ENCODE peak calls at places on chromosomes 6 and 20, in four cellular contexts. N, H, W and Q are unnamed samples.

GRCh38 chr6:83883240-83883639 is 23.8 kb downstream of the CYB5R4 start:
- DNase-seq in N (no peak), W (no peak), H (no peak), Q (no peak)

GRCh38 chr20:35663516-35663812 is 1.2 kb downstream of the CPNE1 start:
- DNase-seq in N (no peak), H (peak), W (no peak), Q (no peak)

GRCh38 chr20:52048365-52048764 is 143.2 kb downstream of the ZFP64 start:
- DNase-seq in W (no peak), H (no peak), N (no peak), Q (no peak)

GRCh38 chr6:44495036-44495901 is 107.8 kb downstream of the CDC5L start:
- DNase-seq in N (no peak), W (no peak), H (no peak), Q (no peak)

GRCh38 chr6:131946404-131946991 is 4.7 kb downstream of the CCN2 start:
- DNase-seq in H (no peak), W (no peak), N (peak), Q (no peak)

GRCh38 chr6:23173231-23173630 is 603.9 kb downstream of the HDGFL1 start:
- DNase-seq in N (peak), H (no peak), W (peak), Q (no peak)

GRCh38 chr6:30885999-30886896 is 1.9 kb downstream of the DDR1 start:
- DNase-seq in W (no peak), N (peak), H (no peak), Q (peak)

GRCh38 chr6:21102624-21103023 is 490.9 kb upstream of the SOX4 start:
- DNase-seq in W (no peak), N (no peak), H (no peak), Q (no peak)

GRCh38 chr6:511488-512137 is 120.1 kb downstream of the IRF4 start:
- DNase-seq in W (no peak), N (no peak), H (no peak), Q (no peak)

GRCh38 chr6:9126845-9127560 is 691.7 kb upstream of the SLC35B3 start:
- DNase-seq in N (peak), W (no peak), H (no peak), Q (no peak)

GRCh38 chr6:125341460-125341859 is 39.7 kb upstream of the HDDC2 start:
- DNase-seq in W (no peak), H (no peak), N (no peak), Q (no peak)

GRCh38 chr6:159267165-159267564 is 98.0 kb downstream of the FNDC1 start:
- DNase-seq in H (peak), W (peak), N (peak), Q (peak)

GRCh38 chr6:7728855-7729590 is 3.1 kb downstream of the BMP6 start:
- DNase-seq in N (peak), H (no peak), W (peak), Q (no peak)

GRCh38 chr20:37237656-37238055 is 24.0 kb downstream of the GHRH start:
- DNase-seq in W (no peak), H (no peak), N (no peak), Q (no peak)

GRCh38 chr6:169851641-169852503 is 100.5 kb downstream of the ERMARD start:
- DNase-seq in W (peak), N (peak), H (no peak), Q (no peak)

GRCh38 chr20:25018425-25018824 is 25.9 kb upstream of the APMAP start:
- DNase-seq in W (no peak), N (no peak), H (no peak), Q (no peak)

GRCh38 chr6:50380409-50381105 is 330.8 kb upstream of the DEFB112 start:
- DNase-seq in N (no peak), W (no peak), H (no peak), Q (no peak)

GRCh38 chr6:170180671-170181337 is 110.1 kb downstream of the DLL1 start:
- DNase-seq in W (no peak), N (no peak), H (no peak), Q (no peak)

GRCh38 chr20:48933017-48933766 is 11.7 kb downstream of the ARFGEF2 start:
- DNase-seq in N (no peak), H (no peak), W (no peak), Q (no peak)

GRCh38 chr20:11972478-11972877 is 54.8 kb downstream of the BTBD3 start:
- DNase-seq in H (no peak), W (no peak), N (no peak), Q (no peak)

GRCh38 chr6:91081452-91082067 is 494.7 kb upstream of the MAP3K7 start:
- DNase-seq in H (peak), W (peak), N (peak), Q (peak)

GRCh38 chr6:163588211-163588919 is 173.8 kb downstream of the QKI start:
- DNase-seq in H (no peak), W (no peak), N (peak), Q (no peak)

GRCh38 chr6:163589401-163589800 is 174.9 kb downstream of the QKI start:
- DNase-seq in N (peak), H (no peak), W (no peak), Q (no peak)

GRCh38 chr6:163596174-163596573 is 181.7 kb downstream of the QKI start:
- DNase-seq in N (no peak), H (no peak), W (no peak), Q (no peak)

GRCh38 chr6:163586888-163587287 is 172.4 kb downstream of the QKI start:
- DNase-seq in W (no peak), N (no peak), H (no peak), Q (no peak)

DNA sequence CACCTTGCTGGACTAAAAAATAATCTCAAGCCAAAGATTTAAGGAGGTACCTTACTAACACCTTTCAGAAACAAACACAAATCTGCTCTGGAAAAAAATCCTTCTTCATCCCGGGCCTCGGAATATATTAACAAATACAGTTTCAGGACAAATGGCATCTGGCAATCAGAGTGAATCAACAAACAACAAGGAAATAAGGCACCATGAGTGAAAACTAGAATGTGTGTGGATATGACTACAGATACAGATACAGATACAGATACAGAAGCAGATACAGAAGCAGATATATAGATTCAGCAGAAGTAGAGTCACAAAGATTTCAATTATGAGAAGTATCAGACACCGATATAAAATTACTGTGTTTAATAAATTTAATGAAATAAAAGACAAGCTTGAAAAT is 178.4 kb downstream of the QKI start:
- DNase-seq in H (no peak), N (no peak), W (no peak), Q (no peak)
- TF ChIP-seq CTCF in H (no peak), N (no peak), W (no peak), Q (no peak)

GRCh38 chr6:41896280-41896679 is 1.1 kb upstream of the USP49 start:
- DNase-seq in N (no peak), H (no peak), W (no peak), Q (no peak)

GRCh38 chr6:41894366-41895299 is 542 bp downstream of the USP49 start:
- DNase-seq in N (peak), H (no peak), W (peak), Q (peak)

GRCh38 chr6:41892921-41893564 is 2.1 kb downstream of the USP49 start:
- DNase-seq in H (no peak), N (no peak), W (no peak), Q (no peak)

GRCh38 chr6:41895300-41896233 is at the start of gene USP49:
- DNase-seq in N (peak), W (peak), H (peak), Q (peak)
- TF ChIP-seq CTCF in N (no peak), W (no peak), H (no peak), Q (no peak)

GRCh38 chr6:12956991-12957320 is 240.4 kb downstream of the PHACTR1 start:
- DNase-seq in N (no peak), W (no peak), H (no peak), Q (no peak)

GRCh38 chr6:12955996-12956395 is 239.4 kb downstream of the PHACTR1 start:
- DNase-seq in W (no peak), N (no peak), H (no peak), Q (no peak)

GRCh38 chr6:12961761-12962160 is 245.2 kb downstream of the PHACTR1 start:
- DNase-seq in N (no peak), W (no peak), H (no peak), Q (no peak)

GRCh38 chr6:12958052-12958706 is 241.6 kb downstream of the PHACTR1 start:
- DNase-seq in N (peak), W (no peak), H (no peak), Q (no peak)

DNA sequence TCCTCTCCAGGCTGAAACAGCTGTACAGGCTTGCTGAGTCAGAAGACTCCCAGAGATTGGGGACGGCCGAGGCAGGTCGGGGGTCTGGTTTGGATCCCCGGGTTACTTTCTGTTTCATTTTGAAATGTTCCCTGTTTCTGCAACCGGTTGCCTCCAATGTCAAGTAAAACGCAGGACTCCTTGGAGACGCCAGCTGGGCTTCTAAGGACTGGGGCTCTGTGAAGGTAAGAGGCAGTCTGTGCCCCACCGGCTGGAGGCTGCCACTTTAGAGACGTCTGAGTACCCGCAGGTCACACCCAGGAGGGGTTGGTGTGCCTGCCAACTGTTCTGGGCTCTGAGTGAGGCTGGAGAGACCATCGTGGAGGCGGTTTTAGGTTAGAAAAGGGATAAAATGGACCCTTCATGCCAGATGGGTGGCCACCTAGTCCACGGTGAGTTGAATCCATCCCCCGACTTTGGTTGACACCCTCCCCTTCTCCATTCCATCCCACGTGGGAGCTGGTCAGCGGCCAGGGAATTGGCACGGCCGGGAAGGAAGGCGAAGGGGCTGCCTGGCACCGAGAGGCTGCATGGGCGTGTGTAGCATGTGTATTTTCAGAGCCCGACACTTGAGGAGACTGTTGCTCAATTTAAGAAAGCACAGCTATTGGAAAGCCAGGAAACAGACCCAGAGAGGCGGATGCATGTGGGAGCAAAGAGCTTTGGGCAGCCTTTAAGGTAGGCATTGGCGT is 240.9 kb downstream of the PHACTR1 start:
- DNase-seq in W (peak), H (peak), N (peak), Q (peak)
- TF ChIP-seq CTCF in W (no peak), H (no peak), N (no peak), Q (no peak)

GRCh38 chr20:9409981-9410380 is 104.4 kb upstream of the LAMP5 start:
- DNase-seq in H (no peak), N (peak), W (no peak), Q (no peak)

GRCh38 chr20:9407805-9408421 is 106.5 kb upstream of the LAMP5 start:
- DNase-seq in H (peak), W (peak), N (peak), Q (peak)

GRCh38 chr20:9411833-9412232 is 102.6 kb upstream of the LAMP5 start:
- DNase-seq in N (no peak), H (no peak), W (no peak), Q (no peak)

GRCh38 chr20:9409352-9409751 is 105.0 kb upstream of the LAMP5 start:
- DNase-seq in H (no peak), W (no peak), N (peak), Q (no peak)

DNA sequence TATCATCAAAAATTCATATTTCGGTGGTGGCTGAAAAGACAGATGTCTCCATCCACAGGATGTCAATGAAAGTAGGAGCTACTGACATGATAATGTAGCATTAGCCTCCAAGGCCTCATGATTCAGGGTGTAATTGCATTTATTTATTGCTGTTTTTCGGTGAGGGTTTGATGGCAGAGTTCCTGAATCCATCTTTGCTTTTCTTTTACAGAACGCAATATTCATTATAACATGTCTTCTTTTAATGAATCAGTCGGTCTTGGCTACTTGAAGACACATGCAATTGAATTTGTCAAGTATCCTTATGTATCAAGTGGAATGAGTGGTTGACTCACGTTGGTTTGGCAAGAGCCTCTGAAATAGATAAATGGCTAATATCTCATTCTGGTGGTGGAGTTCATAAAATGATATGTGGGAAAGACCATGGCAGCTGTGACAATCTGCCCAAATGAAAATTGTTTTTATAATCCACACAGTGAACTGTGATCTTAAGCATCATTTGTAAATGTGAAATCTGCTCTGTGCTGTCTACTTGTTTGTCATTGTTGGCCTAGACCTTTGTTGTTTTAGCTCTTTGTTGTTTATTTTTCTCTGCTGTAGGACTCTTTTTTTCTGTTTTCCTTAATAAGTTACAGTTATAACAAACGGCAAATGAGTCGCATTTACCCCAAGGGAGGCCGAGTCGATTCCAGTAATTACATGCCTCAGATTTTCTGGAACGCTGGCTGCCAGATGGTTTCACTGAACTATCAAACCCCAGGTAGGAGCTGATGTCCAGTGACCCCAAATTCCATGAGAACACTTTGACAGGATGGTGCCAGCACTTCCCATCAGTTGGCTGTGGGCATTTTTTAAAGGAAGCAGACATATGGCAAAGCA is 105.7 kb upstream of the LAMP5 start:
- DNase-seq in W (no peak), H (no peak), N (peak), Q (no peak)
- TF ChIP-seq CTCF in W (no peak), H (no peak), N (no peak), Q (no peak)